ENCODE peak calls at places on chromosomes 4 and X, in seven cellular contexts. P is IMR-90, N is mesendoderm, X is mesenchymal stem cell, V is H1, E is neuronal stem cell, I is trophoblast cell. U is an unnamed sample.

GRCh38 chrX:136204571-136204970 is 46.6 kb downstream of the MAP7D3 start:
- DNase-seq in N (peak; percentile 64), P (peak; percentile 57), I (peak; percentile 42), E (no peak), X (peak; percentile 90), V (no peak), U (peak; percentile 38)

GRCh38 chr4:40327340-40327739 is 7.8 kb upstream of the CHRNA9 start:
- DNase-seq in N (no peak), V (no peak), P (no peak), I (no peak), X (peak; percentile 64), E (no peak), U (no peak)

GRCh38 chrX:151515233-151515632 is 48.2 kb upstream of the PASD1 start:
- DNase-seq in X (no peak), I (no peak), P (no peak), N (no peak), E (no peak), V (no peak), U (no peak)

GRCh38 chr4:151604238-151604637 is 156.6 kb downstream of the GATB start:
- DNase-seq in P (peak; percentile 32), N (peak; percentile 38), X (peak; percentile 23), V (no peak), I (no peak), E (no peak), U (no peak)

GRCh38 chr4:6263541-6264540 is 5.8 kb upstream of the WFS1 start:
- DNase-seq in I (peak; percentile 26), V (no peak), X (peak; percentile 41), N (peak; percentile 51), E (no peak), P (peak; percentile 63), U (peak; percentile 66)

GRCh38 chrX:34987646-34988045 is 45.0 kb downstream of the FAM47B start:
- DNase-seq in X (no peak), N (peak; percentile 64), V (no peak), I (no peak), E (no peak), P (no peak), U (no peak)

GRCh38 chr4:2416564-2417195 is 1.8 kb downstream of the ZFYVE28 start:
- DNase-seq in N (peak; percentile 80), V (no peak), E (peak; percentile 45), X (peak; percentile 69), P (no peak), I (no peak), U (peak; percentile 81)

GRCh38 chr4:143381171-143382118 is 44.8 kb downstream of the GAB1 start:
- DNase-seq in P (peak; percentile 93), V (no peak), E (no peak), N (peak; percentile 69), X (peak; percentile 88), I (no peak), U (no peak)

GRCh38 chr4:164807611-164808010 is 53.7 kb downstream of the SMIM31 start:
- DNase-seq in I (no peak), X (peak; percentile 6), V (peak; percentile 49), E (peak; percentile 76), P (no peak), N (peak; percentile 86), U (peak; percentile 50)

GRCh38 chrX:154419189-154419588 is 7.8 kb downstream of the TAFAZZIN start:
- DNase-seq in E (no peak), I (no peak), N (no peak), V (no peak), P (no peak), X (no peak), U (no peak)

GRCh38 chr4:146275370-146275769 is 61.0 kb downstream of the REELD1 start:
- DNase-seq in X (no peak), V (no peak), E (no peak), N (no peak), I (no peak), P (no peak), U (no peak)

GRCh38 chr4:6200922-6201362 is 593 bp upstream of the JAKMIP1 start:
- DNase-seq in E (no peak), X (no peak), P (no peak), N (peak; percentile 53), V (no peak), I (no peak), U (no peak)

GRCh38 chrX:23332101-23332887 is 2.4 kb upstream of the PTCHD1 start:
- DNase-seq in N (no peak), V (no peak), E (no peak), P (no peak), X (peak; percentile 10), I (no peak), U (peak; percentile 42)

GRCh38 chrX:16022580-16023170 is 100.7 kb upstream of the GRPR start:
- DNase-seq in V (no peak), X (peak; percentile 3), P (peak; percentile 54), I (no peak), E (no peak), N (no peak), U (no peak)

DNA sequence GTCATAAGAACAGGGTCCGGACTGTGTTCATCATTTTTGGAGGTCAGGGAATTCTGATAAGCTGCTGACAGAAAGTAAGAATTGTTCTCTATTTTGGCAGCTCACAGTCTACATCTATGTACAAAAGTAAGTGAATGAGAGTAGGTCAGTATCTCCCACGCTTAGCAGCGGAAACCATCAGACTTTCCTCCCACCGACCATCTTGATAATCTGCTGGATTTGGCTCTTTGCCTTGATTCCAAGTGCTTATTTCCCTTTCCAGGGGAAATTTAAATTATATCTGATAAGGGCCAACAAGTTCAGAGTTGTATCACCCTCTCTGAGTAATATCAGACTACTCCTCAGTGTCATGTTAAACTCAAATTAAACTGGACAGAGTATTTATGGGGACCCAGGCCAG is 118.0 kb downstream of the CAMK2D start:
- DNase-seq in P (no peak), X (no peak), I (no peak), V (no peak), N (no peak), E (no peak), U (no peak)
- H3K4ac ChIP-seq in P (no peak overlapping the region), X (no peak overlapping the region), I (no peak overlapping the region), V (no peak overlapping the region), N (no peak overlapping the region), E (no peak overlapping the region), U (no peak overlapping the region)

GRCh38 chr4:15376594-15376993 is 51.2 kb upstream of the C1QTNF7 start:
- DNase-seq in I (no peak), X (peak; percentile 33), E (no peak), N (no peak), V (peak; percentile 10), P (peak; percentile 42), U (no peak)
- H3K4ac ChIP-seq in I (no peak overlapping the region), X (no peak overlapping the region), E (no peak overlapping the region), N (no peak overlapping the region), V (no peak overlapping the region), P (no peak overlapping the region), U (no peak overlapping the region)

DNA sequence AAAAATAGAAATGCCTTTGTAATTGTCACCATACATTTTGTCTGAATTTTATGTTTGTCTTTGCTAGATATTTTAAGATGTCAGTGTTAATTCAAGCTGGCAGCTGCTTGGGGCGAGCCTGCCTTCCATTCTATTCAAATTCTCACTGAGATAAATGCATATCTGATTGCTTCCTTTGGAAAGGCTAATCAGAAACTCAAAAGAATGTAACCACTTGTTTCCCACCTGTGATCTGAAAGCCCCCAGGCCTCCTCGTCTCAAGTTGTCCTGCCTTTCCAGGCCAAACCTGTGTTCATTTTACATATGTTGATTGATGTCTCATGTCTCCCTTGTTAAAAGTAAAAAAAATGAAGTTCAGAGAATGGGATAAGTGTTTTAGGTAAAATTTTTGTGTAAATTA is 318.7 kb upstream of the TECRL start:
- DNase-seq in I (no peak), V (peak; percentile 47), P (no peak), E (no peak), N (peak; percentile 87), X (no peak), U (peak; percentile 64)
- H3K4ac ChIP-seq in I (no peak overlapping the region), V (no peak overlapping the region), P (no peak overlapping the region), E (no peak overlapping the region), N (no peak overlapping the region), X (no peak overlapping the region), U (no peak overlapping the region)

GRCh38 chr4:122534776-122535175 is 78.3 kb upstream of the IL2 start:
- DNase-seq in N (no peak), V (no peak), E (no peak), X (no peak), I (peak; percentile 51), P (no peak), U (no peak)

GRCh38 chr4:122536001-122536400 is 79.5 kb upstream of the IL2 start:
- DNase-seq in P (peak; percentile 1), X (no peak), N (no peak), I (no peak), V (no peak), E (no peak), U (no peak)

GRCh38 chr4:122531514-122531913 is 75.0 kb upstream of the IL2 start:
- DNase-seq in V (no peak), P (no peak), I (no peak), N (no peak), E (no peak), X (no peak), U (no peak)

GRCh38 chr4:122531038-122531437 is 74.5 kb upstream of the IL2 start:
- DNase-seq in X (no peak), N (no peak), V (no peak), E (no peak), P (no peak), I (no peak), U (no peak)

DNA sequence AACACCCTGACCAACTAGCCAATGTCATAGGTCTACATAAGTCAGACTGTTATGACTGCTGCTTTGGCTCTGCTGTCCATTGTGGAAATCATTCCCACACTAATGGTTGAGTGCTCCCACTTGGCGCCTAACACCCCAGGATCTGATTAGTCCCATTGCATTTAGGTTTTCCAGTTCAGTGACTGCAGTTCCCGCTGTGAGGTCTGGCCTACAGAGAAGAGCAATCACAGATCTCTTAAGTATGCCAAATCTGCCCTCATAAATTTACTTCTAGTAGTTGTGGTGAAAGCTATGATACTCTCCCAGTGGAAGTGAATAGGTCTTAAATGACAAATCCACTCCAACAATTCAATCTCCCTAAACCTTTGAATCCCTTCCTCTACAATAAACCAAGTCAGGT is 77.3 kb upstream of the IL2 start:
- DNase-seq in I (no peak), N (no peak), P (no peak), E (no peak), X (no peak), V (no peak), U (no peak)
- H3K4ac ChIP-seq in I (no peak overlapping the region), N (no peak overlapping the region), P (no peak overlapping the region), E (no peak overlapping the region), X (no peak overlapping the region), V (no peak overlapping the region), U (no peak overlapping the region)

U was measured in H9.